ENCODE peak calls at places on chromosomes 6 and 20, in five cellular contexts. L is H9, J is neuronal stem cell, X is H1, D is trophoblast cell. K is an unnamed sample.

GRCh38 chr6:56954389-56955170 is at the start of gene BEND6:
- DNase-seq in L (peak; percentile 74), J (peak; percentile 60), X (peak; percentile 17), D (peak; percentile 68), K (peak; percentile 86)

GRCh38 chr6:124028117-124028516 is 224.5 kb downstream of the NKAIN2 start:
- DNase-seq in L (no peak), J (no peak), X (no peak), D (no peak), K (peak; percentile 2)

GRCh38 chr6:52420668-52421358 is 671 bp downstream of the EFHC1 start:
- DNase-seq in L (peak; percentile 64), J (peak; percentile 32), X (no peak), D (peak; percentile 50), K (peak; percentile 51)

GRCh38 chr6:37807656-37808055 is 11.9 kb upstream of the ZFAND3 start:
- DNase-seq in L (peak; percentile 52), J (no peak), X (no peak), D (peak; percentile 18), K (no peak)

GRCh38 chr6:42423244-42423643 is 28.5 kb downstream of the TRERF1 start:
- DNase-seq in L (no peak), J (no peak), X (no peak), D (no peak), K (no peak)

GRCh38 chr20:2986466-2986865 is 57.0 kb upstream of the GNRH2 start:
- DNase-seq in L (no peak), J (no peak), X (no peak), D (peak; percentile 30), K (peak; percentile 26)

GRCh38 chr6:125270380-125270779 is 31.4 kb downstream of the HDDC2 start:
- DNase-seq in L (no peak), J (no peak), X (no peak), D (no peak), K (no peak)

GRCh38 chr20:60497298-60497697 is 539.1 kb downstream of the CDH26 start:
- DNase-seq in L (no peak), J (no peak), X (no peak), D (no peak), K (no peak)

GRCh38 chr6:154481541-154482013 is 28.9 kb downstream of the CNKSR3 start:
- DNase-seq in L (no peak), J (no peak), X (no peak), D (no peak), K (no peak)

GRCh38 chr6:9250852-9251251 is 815.5 kb upstream of the SLC35B3 start:
- DNase-seq in L (peak; percentile 68), J (peak; percentile 59), X (peak; percentile 34), D (peak; percentile 92), K (peak; percentile 38)

DNA sequence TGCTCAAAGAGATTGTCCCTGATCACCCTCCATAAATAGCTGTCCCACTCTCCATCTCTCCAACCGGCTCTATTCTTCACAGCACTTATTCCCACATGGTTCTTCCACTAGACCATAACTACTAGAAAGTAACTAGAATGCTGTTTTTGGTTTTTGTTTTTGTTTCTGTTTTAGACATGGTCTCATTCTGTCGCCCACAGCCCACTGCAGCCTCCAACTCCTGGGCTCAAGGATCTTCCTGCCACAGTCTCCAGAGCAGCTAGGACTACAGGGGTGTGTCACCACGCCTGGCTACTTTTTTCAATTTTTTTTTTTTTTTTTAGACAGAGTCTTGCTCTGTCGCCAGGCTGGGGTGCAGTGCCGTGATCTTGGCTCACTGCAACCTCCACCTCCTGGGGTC is 12.3 kb downstream of the MMP24 start:
- DNase-seq in L (no peak), J (no peak), X (no peak), D (no peak), K (no peak)
- H2BK12ac ChIP-seq in L (no peak overlapping the region), J (no peak overlapping the region), X (no peak overlapping the region), D (no peak overlapping the region), K (no peak overlapping the region)

GRCh38 chr20:33318096-33318429 is 35.0 kb downstream of the BPIFB1 start:
- DNase-seq in L (peak; percentile 42), J (no peak), X (no peak), D (no peak), K (no peak)

GRCh38 chr20:33325350-33325749 is 42.3 kb downstream of the BPIFB1 start:
- DNase-seq in L (no peak), J (no peak), X (no peak), D (no peak), K (no peak)

GRCh38 chr20:33319986-33320385 is 37.0 kb downstream of the BPIFB1 start:
- DNase-seq in L (no peak), J (no peak), X (no peak), D (no peak), K (no peak)

GRCh38 chr20:33323236-33323635 is 40.2 kb downstream of the BPIFB1 start:
- DNase-seq in L (no peak), J (no peak), X (no peak), D (no peak), K (no peak)

DNA sequence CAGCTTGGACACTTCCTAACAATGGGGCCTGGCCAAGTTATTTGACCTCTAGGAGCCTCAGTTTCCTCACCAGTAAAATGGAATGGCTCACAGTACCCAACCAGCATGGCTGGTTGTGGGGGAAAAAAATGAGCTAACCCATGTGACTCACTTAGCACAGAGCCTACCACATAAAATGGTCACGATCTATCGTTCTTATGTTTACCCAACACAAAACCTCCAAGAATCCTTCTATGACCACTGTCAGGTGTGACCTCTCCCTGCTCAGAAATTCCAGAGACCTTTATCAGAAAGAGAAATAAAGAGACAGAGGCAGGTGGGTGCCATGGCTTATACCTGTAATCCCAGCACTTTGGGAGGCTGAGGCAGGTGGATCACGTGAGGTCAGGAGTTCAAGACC is 39.4 kb downstream of the BPIFB1 start:
- DNase-seq in L (no peak), J (no peak), X (no peak), D (peak; percentile 32), K (no peak)
- H2BK12ac ChIP-seq in L (no peak overlapping the region), J (no peak overlapping the region), X (no peak overlapping the region), D (no peak overlapping the region), K (no peak overlapping the region)

DNA sequence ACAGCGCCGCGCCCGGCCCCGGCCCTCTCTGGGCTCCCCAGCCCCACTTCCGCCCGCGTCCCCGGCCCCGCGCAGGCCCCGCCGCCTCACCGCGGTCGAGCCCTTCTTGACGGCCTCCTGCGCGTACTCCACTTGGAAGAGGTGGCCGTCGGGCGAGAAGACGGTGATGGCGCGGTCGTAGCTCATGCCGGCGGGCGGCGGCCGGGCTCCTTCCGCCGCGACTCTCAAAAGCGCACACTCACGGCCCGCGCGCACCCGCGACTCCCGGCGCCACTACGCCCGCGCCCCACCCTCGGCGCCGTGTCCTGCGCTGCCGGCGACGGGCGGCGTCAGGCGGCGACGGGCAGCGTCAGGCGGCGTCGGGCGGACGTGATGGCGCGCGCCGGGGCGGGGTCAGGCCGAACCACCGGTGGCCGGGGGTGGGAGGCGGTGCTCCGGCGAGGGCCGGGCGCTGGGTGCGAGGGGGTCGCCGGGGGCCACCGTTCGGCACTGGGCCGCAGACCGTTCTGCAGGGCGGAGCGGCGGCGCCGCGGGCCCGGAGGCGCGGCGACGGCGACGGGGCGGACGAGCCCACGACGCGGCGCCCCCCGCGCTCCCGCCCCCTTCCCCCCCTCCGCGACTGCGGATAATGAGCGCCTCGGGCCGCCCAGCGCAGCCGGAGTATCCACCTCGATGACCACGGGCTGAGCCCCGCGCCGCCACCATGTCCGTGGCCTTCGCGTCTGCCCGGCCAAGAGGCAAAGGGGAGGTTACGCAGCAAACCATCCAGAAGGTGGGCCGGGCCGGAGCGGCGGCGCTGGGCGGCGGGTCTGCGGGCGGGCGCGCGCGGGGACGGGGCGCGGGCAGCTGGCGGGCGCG is at the start of the genes PSMA7 and SS18L1:
- DNase-seq in L (peak; percentile 72), J (peak; percentile 83), X (no peak), D (peak; percentile 85), K (peak; percentile 85)
- H2BK12ac ChIP-seq in L (no peak within 1 kb of the TSS), J (peak within 1 kb of the TSS; percentile 11), X (no peak within 1 kb of the TSS), D (peak within 1 kb of the TSS; percentile 92), K (peak within 1 kb of the TSS; percentile 85)

GRCh38 chr20:44159125-44159524 is 27.9 kb downstream of the JPH2 start:
- DNase-seq in L (no peak), J (no peak), X (no peak), D (no peak), K (no peak)
- H2BK12ac ChIP-seq in L (no peak overlapping the region), J (no peak overlapping the region), X (no peak overlapping the region), D (no peak overlapping the region), K (no peak overlapping the region)

DNA sequence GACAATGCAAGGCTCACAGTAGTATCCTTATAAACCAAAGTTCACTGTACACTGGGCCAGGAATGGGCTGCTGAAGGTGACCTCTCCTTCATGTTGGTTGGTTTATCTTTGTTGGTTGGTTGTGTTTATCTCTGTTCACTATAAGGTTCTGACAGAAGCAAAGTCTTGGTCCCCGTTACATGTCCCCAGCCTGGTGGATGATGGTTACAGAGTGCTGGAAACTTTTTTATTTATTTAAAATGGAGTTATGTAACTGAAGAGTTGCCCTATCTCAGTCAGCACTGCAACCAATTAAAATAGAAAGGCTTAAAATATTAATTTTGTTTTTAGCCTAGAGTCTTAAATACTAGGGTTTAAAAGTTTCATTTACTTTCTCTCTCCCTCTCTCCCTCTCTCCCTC is 100.6 kb downstream of the SLC16A10 start:
- DNase-seq in L (no peak), J (no peak), X (no peak), D (no peak), K (no peak)
- H2BK12ac ChIP-seq in L (no peak overlapping the region), J (no peak overlapping the region), X (no peak overlapping the region), D (no peak overlapping the region), K (no peak overlapping the region)

GRCh38 chr20:58454460-58454859 is 60.7 kb downstream of the APCDD1L start:
- DNase-seq in L (no peak), J (no peak), X (no peak), D (no peak), K (no peak)
- H2BK12ac ChIP-seq in L (no peak overlapping the region), J (no peak overlapping the region), X (no peak overlapping the region), D (no peak overlapping the region), K (no peak overlapping the region)